ENCODE peak calls at places on chromosomes 12 and 14, in nine cellular contexts. E is psoas muscle, O is aorta, V is RWPE1, A is breast epithelium, C is DND-41, U is ovary, H is IMR-90, D is GM23248. R is an unnamed sample.

GRCh38 chr14:21924479-21924878 is 250.9 kb upstream of the OR4E1 start:
- DNase-seq in O (no peak), A (no peak), E (no peak), U (no peak), C (peak; percentile 93), V (no peak), H (no peak), D (no peak), R (no peak)

GRCh38 chr12:52396656-52397055 is 9.5 kb downstream of the KRT82 start:
- DNase-seq in D (no peak), V (no peak), H (no peak), U (no peak), C (no peak), O (peak; percentile 51), E (no peak), A (no peak), R (no peak)

GRCh38 chr14:104547310-104547997 is 32.1 kb upstream of the C14orf180 start:
- DNase-seq in C (no peak), A (peak; percentile 41), D (no peak), H (no peak), U (no peak), V (no peak), E (no peak), O (peak; percentile 71), R (no peak)

GRCh38 chr14:99330316-99331240 is 58.6 kb upstream of the BCL11B start:
- DNase-seq in A (no peak), V (no peak), U (no peak), C (no peak), O (peak; percentile 59), D (no peak), H (no peak), E (no peak), R (no peak)

GRCh38 chr14:33254342-33254741 is 315.7 kb downstream of the NPAS3 start:
- DNase-seq in E (no peak), O (no peak), V (no peak), D (no peak), C (no peak), H (no peak), U (no peak), A (no peak), R (no peak)

GRCh38 chr14:49893309-49894213 is 679 bp downstream of the ARF6 start:
- DNase-seq in H (no peak), O (peak; percentile 87), C (peak; percentile 65), A (peak; percentile 58), E (peak; percentile 67), D (peak; percentile 85), V (no peak), U (peak; percentile 53), R (peak; percentile 51)

GRCh38 chr12:131682511-131682895 is 28.4 kb upstream of the SFSWAP start:
- DNase-seq in E (no peak), C (peak; percentile 9), D (no peak), U (no peak), O (no peak), V (no peak), H (no peak), A (no peak), R (no peak)

GRCh38 chr12:83156800-83157199 is 470.1 kb downstream of the TMTC2 start:
- DNase-seq in C (no peak), V (no peak), E (no peak), O (no peak), H (no peak), U (no peak), D (no peak), A (no peak), R (no peak)

GRCh38 chr12:31772186-31772585 is 43.4 kb upstream of the AMN1 start:
- DNase-seq in O (no peak), C (no peak), E (no peak), H (no peak), A (no peak), V (no peak), D (no peak), U (no peak), R (no peak)

GRCh38 chr12:107775093-107775721 is 703 bp downstream of the ASCL4 start:
- DNase-seq in U (no peak), H (no peak), V (no peak), O (no peak), E (peak; percentile 15), D (peak; percentile 30), A (no peak), C (no peak), R (no peak)

GRCh38 chr12:116959845-116960514 is 49.2 kb downstream of the FBXW8 start:
- DNase-seq in D (no peak), O (no peak), A (no peak), V (no peak), U (no peak), E (no peak), C (no peak), H (no peak), R (no peak)

GRCh38 chr12:104456417-104456949 is at the start of gene CHST11:
- DNase-seq in A (no peak), C (peak; percentile 89), E (peak; percentile 77), H (peak; percentile 79), U (peak; percentile 72), D (peak; percentile 92), V (peak; percentile 93), O (peak; percentile 96), R (peak; percentile 80)

GRCh38 chr12:106722854-106723253 is 51.6 kb upstream of the RIC8B start:
- DNase-seq in V (no peak), C (no peak), H (no peak), A (no peak), D (no peak), O (no peak), U (no peak), E (no peak), R (no peak)

GRCh38 chr14:86625637-86626036 is 1095.7 kb downstream of the FLRT2 start:
- DNase-seq in U (no peak), D (no peak), C (no peak), A (no peak), V (no peak), O (no peak), H (peak; percentile 3), E (no peak), R (no peak)

GRCh38 chr12:27013606-27014084 is 539 bp downstream of the TM7SF3 start:
- DNase-seq in H (peak; percentile 47), A (no peak), O (no peak), U (no peak), D (peak; percentile 72), E (no peak), V (no peak), C (no peak), R (no peak)

GRCh38 chr12:3107071-3107583 is 29.9 kb downstream of the TSPAN9 start:
- DNase-seq in E (no peak), O (no peak), C (no peak), D (peak; percentile 50), U (peak; percentile 75), A (no peak), V (no peak), H (peak; percentile 63), R (no peak)

GRCh38 chr12:86948851-86949250 is 692.7 kb upstream of the MGAT4C start:
- DNase-seq in V (no peak), E (no peak), U (no peak), A (no peak), C (no peak), O (no peak), H (peak; percentile 17), D (no peak), R (no peak)

DNA sequence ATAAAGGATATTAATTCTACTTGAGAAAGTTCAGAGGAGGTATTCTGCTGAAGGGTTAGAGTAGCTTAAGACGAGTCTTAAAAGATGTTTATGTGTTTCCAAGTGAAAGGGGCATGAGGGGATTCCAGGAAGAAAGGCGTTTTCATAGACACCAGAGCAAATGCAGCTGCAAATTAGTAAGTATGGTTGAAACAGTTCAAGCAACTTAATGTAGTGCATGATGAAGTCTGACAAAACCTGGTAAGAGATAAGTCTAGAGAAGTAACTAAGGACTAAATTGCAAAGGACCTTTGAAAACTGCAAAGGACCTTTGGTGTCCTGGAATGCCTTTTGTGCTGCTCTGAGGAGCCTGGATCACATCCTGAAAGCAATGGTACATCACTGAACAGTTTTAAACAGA is 11.5 kb downstream of the LUM start:
- DNase-seq in E (no peak), D (peak; percentile 3), V (no peak), U (no peak), A (no peak), O (no peak), C (no peak), H (no peak), R (no peak)
- H3K27ac ChIP-seq in E (no peak overlapping the region), D (peak overlapping the region; percentile 72), V (no peak overlapping the region), U (no peak overlapping the region), A (peak overlapping the region; percentile 40), O (no peak overlapping the region), C (no peak overlapping the region), H (peak overlapping the region; percentile 44), R (no peak overlapping the region)

DNA sequence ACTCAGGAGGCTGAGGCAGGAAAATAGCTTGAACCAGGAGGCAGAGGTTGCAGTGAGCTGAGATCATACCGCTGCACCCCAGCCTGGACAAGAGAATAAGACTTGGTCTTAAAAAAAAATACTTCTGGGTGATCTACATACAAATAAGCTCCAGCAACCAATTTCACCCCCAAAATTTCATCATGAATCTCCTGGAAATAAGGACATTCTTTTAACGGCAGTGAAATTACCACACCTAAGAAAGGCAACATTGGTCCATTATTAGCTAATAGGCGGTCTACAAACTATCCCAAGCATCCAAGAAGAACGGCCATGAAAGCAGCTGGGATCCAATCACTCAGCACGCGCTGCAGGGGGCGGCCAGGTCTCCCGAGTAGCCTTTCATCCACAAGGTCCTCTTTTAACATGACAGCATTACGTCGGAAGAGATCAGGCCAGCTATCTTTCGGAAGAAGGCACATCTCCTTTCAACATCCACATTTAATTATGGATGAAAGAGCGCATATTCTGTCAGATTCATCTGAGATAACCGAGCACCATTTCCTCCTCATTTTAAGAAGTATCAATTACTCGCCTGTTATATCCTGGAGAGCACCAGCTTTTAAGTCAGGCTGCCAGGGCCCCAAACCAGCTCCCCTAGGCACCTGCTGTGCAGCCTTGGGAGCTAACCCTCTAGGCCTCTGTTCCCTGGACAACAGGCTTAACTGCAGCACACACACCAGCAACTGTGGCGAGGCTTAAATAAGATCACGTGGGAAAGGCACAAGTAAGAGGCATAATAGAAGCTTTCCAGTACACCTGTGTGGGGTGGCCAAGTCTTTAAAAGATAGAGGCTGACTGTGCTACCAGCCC is 4.2 kb downstream of the SLC15A4 start:
- DNase-seq in A (no peak), E (no peak), U (no peak), O (no peak), C (no peak), V (no peak), D (no peak), H (no peak), R (no peak)
- H3K27ac ChIP-seq in A (peak overlapping the region; percentile 8), E (peak overlapping the region; percentile 95), U (no peak overlapping the region), O (peak overlapping the region; percentile 42), C (no peak overlapping the region), V (peak overlapping the region; percentile 48), D (peak overlapping the region; percentile 82), H (no peak overlapping the region), R (no peak overlapping the region)

GRCh38 chr12:1488908-1489381 is 105.4 kb downstream of the FBXL14 start:
- DNase-seq in E (no peak), U (no peak), A (no peak), H (peak; percentile 40), V (no peak), O (no peak), C (peak; percentile 71), D (peak; percentile 77), R (no peak)
- H3K27ac ChIP-seq in E (no peak overlapping the region), U (no peak overlapping the region), A (peak overlapping the region; percentile 7), H (no peak overlapping the region), V (peak overlapping the region; percentile 28), O (no peak overlapping the region), C (peak overlapping the region; percentile 81), D (peak overlapping the region; percentile 57), R (no peak overlapping the region)

DNA sequence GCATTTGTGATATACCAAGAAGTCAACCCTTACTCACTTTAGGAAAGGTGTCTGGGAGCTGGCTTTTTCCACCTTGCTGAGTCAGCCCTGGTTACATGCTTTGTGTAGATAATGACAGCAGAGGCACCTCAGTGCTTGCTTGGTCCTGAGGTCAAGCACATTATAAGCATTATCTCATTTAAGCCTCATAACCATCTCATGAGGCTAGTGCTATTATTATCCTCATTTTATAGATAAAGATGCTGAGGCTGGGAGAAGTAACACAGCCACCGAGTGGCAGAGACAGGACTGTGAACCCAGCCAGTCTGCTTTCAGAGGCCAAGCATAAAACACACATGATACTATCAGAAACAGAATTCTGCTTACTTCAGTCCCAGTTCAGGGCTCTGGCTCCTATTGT is 29.4 kb downstream of the MAX start:
- DNase-seq in V (no peak), H (no peak), E (no peak), U (no peak), A (no peak), C (no peak), O (no peak), D (no peak), R (no peak)
- H3K27ac ChIP-seq in V (no peak overlapping the region), H (no peak overlapping the region), E (peak overlapping the region; percentile 66), U (no peak overlapping the region), A (peak overlapping the region; percentile 16), C (no peak overlapping the region), O (no peak overlapping the region), D (no peak overlapping the region), R (no peak overlapping the region)